ENCODE peak calls at places on chromosomes 3 and 15, in ten cellular contexts. One of them, this sample, is unnamed.
A peak's percentile ranks its signal among the peaks of the same experiment; 100 is the strongest.

GRCh38 chr3:135895734-135896121 is 69.8 kb upstream of the PPP2R3A start:
- DNase-seq in nephron progenitor cell: no peak
- DNase-seq in fibroblast of lung: peak; percentile 26
- DNase-seq in left ventricle myocardium inferior: no peak
- DNase-seq in adrenal gland: no peak
- DNase-seq in sigmoid colon: no peak
- DNase-seq in GM23338: no peak
- DNase-seq in activated B cell treated with CpG ODN at 0.5 μM for 24 hours: no peak
- DNase-seq in GM13977: no peak
- DNase-seq in fibroblast of mammary gland: peak; percentile 82
- DNase-seq in this sample: no peak

GRCh38 chr3:64490180-64490579 is 197.6 kb downstream of the ADAMTS9 start:
- DNase-seq in nephron progenitor cell: no peak
- DNase-seq in fibroblast of lung: no peak
- DNase-seq in left ventricle myocardium inferior: no peak
- DNase-seq in adrenal gland: no peak
- DNase-seq in sigmoid colon: no peak
- DNase-seq in GM23338: no peak
- DNase-seq in activated B cell treated with CpG ODN at 0.5 μM for 24 hours: no peak
- DNase-seq in GM13977: no peak
- DNase-seq in fibroblast of mammary gland: no peak
- DNase-seq in this sample: no peak

GRCh38 chr3:33057320-33058298 is 39.3 kb downstream of the GLB1 start:
- DNase-seq in nephron progenitor cell: no peak
- DNase-seq in fibroblast of lung: no peak
- DNase-seq in left ventricle myocardium inferior: no peak
- DNase-seq in adrenal gland: no peak
- DNase-seq in sigmoid colon: no peak
- DNase-seq in GM23338: no peak
- DNase-seq in activated B cell treated with CpG ODN at 0.5 μM for 24 hours: no peak
- DNase-seq in GM13977: no peak
- DNase-seq in fibroblast of mammary gland: no peak
- DNase-seq in this sample: no peak

GRCh38 chr3:69305011-69305410 is 80.9 kb downstream of the FRMD4B start:
- DNase-seq in nephron progenitor cell: no peak
- DNase-seq in fibroblast of lung: no peak
- DNase-seq in left ventricle myocardium inferior: no peak
- DNase-seq in adrenal gland: no peak
- DNase-seq in sigmoid colon: no peak
- DNase-seq in GM23338: no peak
- DNase-seq in activated B cell treated with CpG ODN at 0.5 μM for 24 hours: no peak
- DNase-seq in GM13977: no peak
- DNase-seq in fibroblast of mammary gland: peak; percentile 25
- DNase-seq in this sample: no peak

GRCh38 chr15:66777596-66778313 is 75.7 kb downstream of the SMAD6 start:
- DNase-seq in nephron progenitor cell: no peak
- DNase-seq in fibroblast of lung: no peak
- DNase-seq in left ventricle myocardium inferior: no peak
- DNase-seq in adrenal gland: peak; percentile 9
- DNase-seq in sigmoid colon: no peak
- DNase-seq in GM23338: no peak
- DNase-seq in activated B cell treated with CpG ODN at 0.5 μM for 24 hours: no peak
- DNase-seq in GM13977: no peak
- DNase-seq in fibroblast of mammary gland: no peak
- DNase-seq in this sample: no peak

GRCh38 chr15:50577492-50577891 is 31.0 kb upstream of the USP50 start:
- DNase-seq in nephron progenitor cell: no peak
- DNase-seq in fibroblast of lung: no peak
- DNase-seq in left ventricle myocardium inferior: no peak
- DNase-seq in adrenal gland: no peak
- DNase-seq in sigmoid colon: no peak
- DNase-seq in GM23338: no peak
- DNase-seq in activated B cell treated with CpG ODN at 0.5 μM for 24 hours: no peak
- DNase-seq in GM13977: no peak
- DNase-seq in fibroblast of mammary gland: no peak
- DNase-seq in this sample: no peak

GRCh38 chr15:70778258-70779076 is 15.1 kb upstream of the UACA start:
- DNase-seq in nephron progenitor cell: no peak
- DNase-seq in fibroblast of lung: peak; percentile 79
- DNase-seq in left ventricle myocardium inferior: no peak
- DNase-seq in adrenal gland: no peak
- DNase-seq in sigmoid colon: no peak
- DNase-seq in GM23338: no peak
- DNase-seq in activated B cell treated with CpG ODN at 0.5 μM for 24 hours: no peak
- DNase-seq in GM13977: no peak
- DNase-seq in fibroblast of mammary gland: peak; percentile 64
- DNase-seq in this sample: no peak

GRCh38 chr3:9216736-9217135 is 32.7 kb downstream of the SRGAP3 start:
- DNase-seq in nephron progenitor cell: no peak
- DNase-seq in fibroblast of lung: no peak
- DNase-seq in left ventricle myocardium inferior: no peak
- DNase-seq in adrenal gland: no peak
- DNase-seq in sigmoid colon: no peak
- DNase-seq in GM23338: no peak
- DNase-seq in activated B cell treated with CpG ODN at 0.5 μM for 24 hours: no peak
- DNase-seq in GM13977: no peak
- DNase-seq in fibroblast of mammary gland: peak; percentile 58
- DNase-seq in this sample: no peak

GRCh38 chr3:122406198-122406597 is 9.7 kb downstream of the WDR5B start:
- DNase-seq in nephron progenitor cell: no peak
- DNase-seq in fibroblast of lung: no peak
- DNase-seq in left ventricle myocardium inferior: no peak
- DNase-seq in adrenal gland: no peak
- DNase-seq in sigmoid colon: no peak
- DNase-seq in GM23338: no peak
- DNase-seq in activated B cell treated with CpG ODN at 0.5 μM for 24 hours: no peak
- DNase-seq in GM13977: peak; percentile 18
- DNase-seq in fibroblast of mammary gland: no peak
- DNase-seq in this sample: no peak

GRCh38 chr3:41900265-41900664 is 61.6 kb downstream of the ULK4 start:
- DNase-seq in nephron progenitor cell: no peak
- DNase-seq in fibroblast of lung: peak; percentile 30
- DNase-seq in left ventricle myocardium inferior: no peak
- DNase-seq in adrenal gland: no peak
- DNase-seq in sigmoid colon: no peak
- DNase-seq in GM23338: no peak
- DNase-seq in activated B cell treated with CpG ODN at 0.5 μM for 24 hours: no peak
- DNase-seq in GM13977: no peak
- DNase-seq in fibroblast of mammary gland: peak; percentile 15
- DNase-seq in this sample: no peak

GRCh38 chr3:46208167-46208704 is at the start of gene CCR1:
- DNase-seq in nephron progenitor cell: peak; percentile 13
- DNase-seq in fibroblast of lung: peak; percentile 58
- DNase-seq in left ventricle myocardium inferior: peak; percentile 51
- DNase-seq in adrenal gland: peak; percentile 37
- DNase-seq in sigmoid colon: no peak
- DNase-seq in GM23338: peak; percentile 77
- DNase-seq in activated B cell treated with CpG ODN at 0.5 μM for 24 hours: no peak
- DNase-seq in GM13977: peak; percentile 45
- DNase-seq in fibroblast of mammary gland: peak; percentile 65
- DNase-seq in this sample: peak; percentile 67

GRCh38 chr3:14847613-14848541 is 29.1 kb downstream of the FGD5 start:
- DNase-seq in nephron progenitor cell: peak; percentile 28
- DNase-seq in fibroblast of lung: no peak
- DNase-seq in left ventricle myocardium inferior: peak; percentile 73
- DNase-seq in adrenal gland: peak; percentile 46
- DNase-seq in sigmoid colon: peak; percentile 72
- DNase-seq in GM23338: peak; percentile 86
- DNase-seq in activated B cell treated with CpG ODN at 0.5 μM for 24 hours: no peak
- DNase-seq in GM13977: no peak
- DNase-seq in fibroblast of mammary gland: no peak
- DNase-seq in this sample: peak; percentile 49

GRCh38 chr15:33559207-33559890 is 248.6 kb downstream of the RYR3 start:
- DNase-seq in nephron progenitor cell: no peak
- DNase-seq in fibroblast of lung: no peak
- DNase-seq in left ventricle myocardium inferior: no peak
- DNase-seq in adrenal gland: no peak
- DNase-seq in sigmoid colon: no peak
- DNase-seq in GM23338: peak; percentile 63
- DNase-seq in activated B cell treated with CpG ODN at 0.5 μM for 24 hours: no peak
- DNase-seq in GM13977: no peak
- DNase-seq in fibroblast of mammary gland: no peak
- DNase-seq in this sample: no peak

GRCh38 chr3:61371123-61371522 is 119.9 kb upstream of the FHIT start:
- DNase-seq in nephron progenitor cell: peak; percentile 35
- DNase-seq in fibroblast of lung: peak; percentile 28
- DNase-seq in left ventricle myocardium inferior: no peak
- DNase-seq in adrenal gland: no peak
- DNase-seq in sigmoid colon: no peak
- DNase-seq in GM23338: peak; percentile 56
- DNase-seq in activated B cell treated with CpG ODN at 0.5 μM for 24 hours: no peak
- DNase-seq in GM13977: peak; percentile 18
- DNase-seq in fibroblast of mammary gland: peak; percentile 17
- DNase-seq in this sample: peak; percentile 32

GRCh38 chr15:77548608-77549551 is 83.8 kb downstream of the LINGO1 start:
- DNase-seq in nephron progenitor cell: no peak
- DNase-seq in fibroblast of lung: no peak
- DNase-seq in left ventricle myocardium inferior: no peak
- DNase-seq in adrenal gland: no peak
- DNase-seq in sigmoid colon: no peak
- DNase-seq in GM23338: peak; percentile 43
- DNase-seq in activated B cell treated with CpG ODN at 0.5 μM for 24 hours: no peak
- DNase-seq in GM13977: no peak
- DNase-seq in fibroblast of mammary gland: no peak
- DNase-seq in this sample: no peak
- TF ChIP-seq CTCF in nephron progenitor cell: no peak
- TF ChIP-seq CTCF in fibroblast of lung: no peak
- TF ChIP-seq CTCF in left ventricle myocardium inferior: no peak
- TF ChIP-seq CTCF in adrenal gland: no peak
- TF ChIP-seq CTCF in sigmoid colon: no peak
- TF ChIP-seq CTCF in GM23338: peak; percentile 53
- TF ChIP-seq CTCF in activated B cell treated with CpG ODN at 0.5 μM for 24 hours: no peak
- TF ChIP-seq CTCF in GM13977: peak; percentile 3
- TF ChIP-seq CTCF in fibroblast of mammary gland: no peak
- TF ChIP-seq CTCF in this sample: peak; percentile 8

GRCh38 chr15:44536962-44537727 is at the start of gene EIF3J:
- DNase-seq in nephron progenitor cell: peak; percentile 93
- DNase-seq in fibroblast of lung: peak; percentile 96
- DNase-seq in left ventricle myocardium inferior: peak; percentile 95
- DNase-seq in adrenal gland: peak; percentile 98
- DNase-seq in sigmoid colon: peak; percentile 98
- DNase-seq in GM23338: peak; percentile 45
- DNase-seq in activated B cell treated with CpG ODN at 0.5 μM for 24 hours: peak; percentile 90
- DNase-seq in GM13977: peak; percentile 97
- DNase-seq in fibroblast of mammary gland: peak; percentile 96
- DNase-seq in this sample: peak; percentile 98

GRCh38 chr15:44537728-44538240 is 837 bp downstream of the EIF3J start:
- DNase-seq in nephron progenitor cell: peak; percentile 7
- DNase-seq in fibroblast of lung: peak; percentile 60
- DNase-seq in left ventricle myocardium inferior: no peak
- DNase-seq in adrenal gland: no peak
- DNase-seq in sigmoid colon: no peak
- DNase-seq in GM23338: peak; percentile 60
- DNase-seq in activated B cell treated with CpG ODN at 0.5 μM for 24 hours: no peak
- DNase-seq in GM13977: peak; percentile 23
- DNase-seq in fibroblast of mammary gland: peak; percentile 51
- DNase-seq in this sample: no peak

GRCh38 chr15:44535092-44535491 is 1.9 kb upstream of the EIF3J start:
- DNase-seq in nephron progenitor cell: no peak
- DNase-seq in fibroblast of lung: no peak
- DNase-seq in left ventricle myocardium inferior: no peak
- DNase-seq in adrenal gland: no peak
- DNase-seq in sigmoid colon: no peak
- DNase-seq in GM23338: no peak
- DNase-seq in activated B cell treated with CpG ODN at 0.5 μM for 24 hours: no peak
- DNase-seq in GM13977: no peak
- DNase-seq in fibroblast of mammary gland: no peak
- DNase-seq in this sample: no peak

GRCh38 chr15:44535509-44536297 is 1.2 kb upstream of the EIF3J start:
- DNase-seq in nephron progenitor cell: peak; percentile 29
- DNase-seq in fibroblast of lung: no peak
- DNase-seq in left ventricle myocardium inferior: no peak
- DNase-seq in adrenal gland: no peak
- DNase-seq in sigmoid colon: peak; percentile 70
- DNase-seq in GM23338: peak; percentile 53
- DNase-seq in activated B cell treated with CpG ODN at 0.5 μM for 24 hours: peak; percentile 21
- DNase-seq in GM13977: peak; percentile 26
- DNase-seq in fibroblast of mammary gland: no peak
- DNase-seq in this sample: peak; percentile 28

DNA sequence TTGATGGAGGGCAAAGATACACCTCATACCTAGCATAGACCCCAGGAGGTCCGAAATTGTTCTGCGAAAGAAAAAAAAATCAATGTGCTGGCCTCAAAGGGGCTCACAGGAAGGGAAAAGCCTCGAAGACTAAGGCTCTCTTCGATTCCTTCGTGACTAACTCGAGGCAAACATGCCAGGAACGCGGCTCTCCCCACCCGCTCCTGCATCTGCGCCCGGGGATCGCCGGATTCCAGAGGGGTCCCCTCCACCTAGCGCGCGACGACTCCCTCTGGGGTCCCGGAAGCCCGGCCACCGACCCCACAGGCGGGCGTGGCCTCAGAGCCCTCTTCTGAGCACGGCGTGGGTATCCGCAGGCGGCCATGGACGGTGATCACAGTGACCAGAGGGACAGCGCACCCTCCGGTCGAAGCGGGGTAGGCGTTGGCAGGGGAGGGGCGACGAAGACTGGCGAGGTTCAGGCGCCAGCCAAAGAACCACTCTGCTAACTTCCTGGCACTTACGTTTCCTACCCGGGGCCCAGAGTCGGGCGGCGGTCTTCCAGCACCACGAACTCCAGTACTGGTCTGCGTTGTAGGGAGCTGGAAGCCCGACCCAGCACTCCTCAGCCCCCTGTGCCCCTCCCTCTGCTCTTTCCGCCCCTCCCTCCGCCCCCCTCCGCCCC is 517 bp upstream of the EIF3J start:
- DNase-seq in nephron progenitor cell: peak; percentile 85
- DNase-seq in fibroblast of lung: no peak
- DNase-seq in left ventricle myocardium inferior: peak; percentile 86
- DNase-seq in adrenal gland: no peak
- DNase-seq in sigmoid colon: no peak
- DNase-seq in GM23338: peak; percentile 95
- DNase-seq in activated B cell treated with CpG ODN at 0.5 μM for 24 hours: no peak
- DNase-seq in GM13977: no peak
- DNase-seq in fibroblast of mammary gland: peak; percentile 58
- DNase-seq in this sample: no peak
- TF ChIP-seq CTCF in nephron progenitor cell: peak; percentile 19
- TF ChIP-seq CTCF in fibroblast of lung: peak; percentile 39
- TF ChIP-seq CTCF in left ventricle myocardium inferior: peak; percentile 66
- TF ChIP-seq CTCF in adrenal gland: peak; percentile 43
- TF ChIP-seq CTCF in sigmoid colon: peak; percentile 25
- TF ChIP-seq CTCF in GM23338: peak; percentile 47
- TF ChIP-seq CTCF in activated B cell treated with CpG ODN at 0.5 μM for 24 hours: no peak
- TF ChIP-seq CTCF in GM13977: peak; percentile 45
- TF ChIP-seq CTCF in fibroblast of mammary gland: peak; percentile 41
- TF ChIP-seq CTCF in this sample: peak; percentile 39

GRCh38 chr15:74633781-74634180 is 18.1 kb downstream of the CLK3 start:
- DNase-seq in nephron progenitor cell: no peak
- DNase-seq in fibroblast of lung: no peak
- DNase-seq in left ventricle myocardium inferior: no peak
- DNase-seq in adrenal gland: no peak
- DNase-seq in sigmoid colon: no peak
- DNase-seq in GM23338: no peak
- DNase-seq in activated B cell treated with CpG ODN at 0.5 μM for 24 hours: no peak
- DNase-seq in GM13977: no peak
- DNase-seq in fibroblast of mammary gland: no peak
- DNase-seq in this sample: no peak
- TF ChIP-seq CTCF in nephron progenitor cell: no peak
- TF ChIP-seq CTCF in fibroblast of lung: no peak
- TF ChIP-seq CTCF in left ventricle myocardium inferior: no peak
- TF ChIP-seq CTCF in adrenal gland: no peak
- TF ChIP-seq CTCF in sigmoid colon: no peak
- TF ChIP-seq CTCF in GM23338: no peak
- TF ChIP-seq CTCF in activated B cell treated with CpG ODN at 0.5 μM for 24 hours: no peak
- TF ChIP-seq CTCF in GM13977: peak; percentile 14
- TF ChIP-seq CTCF in fibroblast of mammary gland: no peak
- TF ChIP-seq CTCF in this sample: no peak

GRCh38 chr3:119627461-119627860 is 29.8 kb downstream of the PLA1A start:
- DNase-seq in nephron progenitor cell: no peak
- DNase-seq in fibroblast of lung: no peak
- DNase-seq in left ventricle myocardium inferior: peak; percentile 39
- DNase-seq in adrenal gland: no peak
- DNase-seq in sigmoid colon: no peak
- DNase-seq in GM23338: peak; percentile 15
- DNase-seq in activated B cell treated with CpG ODN at 0.5 μM for 24 hours: peak; percentile 22
- DNase-seq in GM13977: no peak
- DNase-seq in fibroblast of mammary gland: no peak
- DNase-seq in this sample: peak; percentile 39
- TF ChIP-seq CTCF in nephron progenitor cell: no peak
- TF ChIP-seq CTCF in fibroblast of lung: no peak
- TF ChIP-seq CTCF in left ventricle myocardium inferior: no peak
- TF ChIP-seq CTCF in adrenal gland: no peak
- TF ChIP-seq CTCF in sigmoid colon: no peak
- TF ChIP-seq CTCF in GM23338: no peak
- TF ChIP-seq CTCF in activated B cell treated with CpG ODN at 0.5 μM for 24 hours: no peak
- TF ChIP-seq CTCF in GM13977: no peak
- TF ChIP-seq CTCF in fibroblast of mammary gland: no peak
- TF ChIP-seq CTCF in this sample: no peak